ENCODE peak calls at places on chromosome 20, in seven cellular contexts. T, S, W, Q, U, F and X are unnamed samples.

GRCh38 chr20:46545077-46545826 is 5.2 kb downstream of the OCSTAMP start:
- DNase-seq in F (peak; percentile 31), U (peak; percentile 59), W (no peak), T (no peak), Q (no peak), S (no peak), X (no peak)

GRCh38 chr20:52025938-52026337 is 165.6 kb downstream of the ZFP64 start:
- DNase-seq in Q (no peak), F (peak; percentile 6), U (no peak), W (no peak), S (no peak), T (no peak), X (no peak)

GRCh38 chr20:53917145-53918009 is 153.0 kb downstream of the BCAS1 start:
- DNase-seq in F (peak; percentile 92), W (peak; percentile 44), U (peak; percentile 94), S (peak; percentile 56), Q (no peak), T (no peak), X (no peak)

GRCh38 chr20:59122377-59122932 is 41.2 kb upstream of the ZNF831 start:
- DNase-seq in F (no peak), U (no peak), W (no peak), S (no peak), T (no peak), Q (no peak), X (no peak)

GRCh38 chr20:4027590-4028265 is 12.4 kb upstream of the RNF24 start:
- DNase-seq in W (no peak), T (no peak), U (no peak), Q (no peak), S (no peak), F (no peak), X (no peak)

GRCh38 chr20:10469599-10469998 is 34.5 kb downstream of the SLX4IP start:
- DNase-seq in T (no peak), W (no peak), Q (peak; percentile 88), S (peak; percentile 73), U (peak; percentile 93), F (peak; percentile 94), X (peak; percentile 32)

GRCh38 chr20:61422636-61423425 is 170.8 kb downstream of the CDH4 start:
- DNase-seq in U (no peak), W (no peak), F (no peak), S (no peak), T (no peak), Q (peak; percentile 56), X (no peak)

GRCh38 chr20:49496043-49496442 is 13.6 kb upstream of the KCNB1 start:
- DNase-seq in U (no peak), Q (no peak), W (no peak), S (no peak), F (no peak), T (no peak), X (no peak)

GRCh38 chr20:35394271-35394670 is 17.5 kb downstream of the UQCC1 start:
- DNase-seq in W (no peak), S (no peak), U (no peak), F (no peak), Q (no peak), T (no peak), X (no peak)

GRCh38 chr20:25733903-25734302 is 37.2 kb upstream of the ZNF337 start:
- DNase-seq in S (no peak), F (no peak), W (no peak), U (no peak), T (no peak), Q (no peak), X (no peak)

GRCh38 chr20:4101271-4101670 is 85.9 kb upstream of the RNF24 start:
- DNase-seq in U (no peak), T (no peak), Q (no peak), W (no peak), F (no peak), S (no peak), X (no peak)

GRCh38 chr20:24650091-24650490 is 180.7 kb downstream of the SYNDIG1 start:
- DNase-seq in W (no peak), F (peak; percentile 68), T (no peak), U (peak; percentile 75), Q (no peak), S (no peak), X (no peak)

GRCh38 chr20:9635756-9636155 is 121.4 kb downstream of the LAMP5 start:
- DNase-seq in T (no peak), Q (no peak), F (no peak), U (no peak), W (no peak), S (no peak), X (no peak)

GRCh38 chr20:8631271-8631670 is 437.6 kb upstream of the PLCB4 start:
- DNase-seq in W (no peak), S (no peak), Q (no peak), T (no peak), U (no peak), F (no peak), X (no peak)

GRCh38 chr20:17772005-17772343 is 72.2 kb downstream of the BANF2 start:
- DNase-seq in F (no peak), T (no peak), S (no peak), Q (no peak), U (no peak), W (no peak), X (no peak)

GRCh38 chr20:46237221-46237620 is 71.1 kb downstream of the CDH22 start:
- DNase-seq in W (no peak), Q (peak; percentile 58), F (no peak), U (no peak), S (no peak), T (no peak), X (no peak)

GRCh38 chr20:10747019-10747418 is 73.2 kb upstream of the JAG1 start:
- DNase-seq in T (no peak), F (no peak), S (no peak), Q (peak; percentile 22), U (no peak), W (no peak), X (no peak)

GRCh38 chr20:57330998-57331397 is 1.4 kb downstream of the SPO11 start:
- DNase-seq in S (no peak), W (no peak), F (peak; percentile 6), U (peak; percentile 7), Q (no peak), T (no peak), X (peak; percentile 45)

GRCh38 chr20:22490287-22491187 is 93.8 kb downstream of the FOXA2 start:
- DNase-seq in Q (peak; percentile 61), U (peak; percentile 1), T (peak; percentile 94), F (no peak), W (peak; percentile 96), S (no peak), X (peak; percentile 44)
- TF ChIP-seq CTCF in Q (peak; percentile 31), U (no peak), T (peak; percentile 20), F (no peak), W (peak; percentile 34), S (no peak), X (peak; percentile 31)

GRCh38 chr20:37238426-37238825 is 23.2 kb downstream of the GHRH start:
- DNase-seq in U (no peak), F (no peak), T (no peak), W (no peak), S (no peak), Q (no peak), X (no peak)

GRCh38 chr20:37240337-37241055 is 21.1 kb downstream of the GHRH start:
- DNase-seq in T (no peak), U (no peak), W (no peak), S (no peak), Q (no peak), F (no peak), X (no peak)

GRCh38 chr20:37237656-37238055 is 24.0 kb downstream of the GHRH start:
- DNase-seq in Q (no peak), F (no peak), T (no peak), S (no peak), U (no peak), W (no peak), X (no peak)

GRCh38 chr20:37236462-37236861 is 25.2 kb downstream of the GHRH start:
- DNase-seq in T (no peak), W (no peak), F (no peak), U (no peak), Q (no peak), S (no peak), X (no peak)

GRCh38 chr20:37239026-37239451 is 22.6 kb downstream of the GHRH start:
- DNase-seq in T (no peak), W (no peak), S (no peak), U (no peak), F (peak; percentile 7), Q (no peak), X (no peak)
- H3K4me3 ChIP-seq in T (no peak overlapping the region), W (no peak overlapping the region), S (no peak overlapping the region), U (no peak overlapping the region), F (no peak overlapping the region), Q (no peak overlapping the region), X (no peak overlapping the region)

GRCh38 chr20:38222923-38223742 is 37.4 kb downstream of the KIAA1755 start:
- DNase-seq in Q (no peak), T (no peak), U (no peak), F (no peak), S (no peak), W (no peak), X (no peak)
- TF ChIP-seq CTCF in Q (no peak), T (no peak), U (no peak), F (no peak), S (no peak), W (peak; percentile 41), X (no peak)

DNA sequence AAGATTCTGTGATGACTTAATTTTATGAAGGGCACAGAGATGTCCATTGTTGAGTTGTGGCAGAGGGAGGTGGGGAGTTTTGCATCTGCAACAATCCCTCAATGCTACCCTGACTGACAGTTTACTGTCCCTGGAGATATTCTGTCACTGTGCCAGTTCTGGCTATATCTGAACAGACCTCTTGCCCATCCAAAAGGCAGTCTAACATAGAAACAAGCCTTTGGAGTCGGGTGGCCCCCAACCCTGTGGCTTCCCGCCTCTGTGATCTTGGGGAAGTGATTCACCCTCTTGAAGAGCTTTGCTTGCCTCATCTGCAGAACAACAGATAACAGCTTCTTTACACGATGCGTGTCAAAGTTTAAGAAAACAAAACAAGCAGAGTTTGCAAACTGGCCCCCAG is 3.8 kb upstream of the E2F1 start:
- DNase-seq in U (peak; percentile 85), Q (no peak), T (no peak), W (no peak), F (peak; percentile 77), S (no peak), X (no peak)
- H3K4me3 ChIP-seq in U (no peak overlapping the region), Q (no peak overlapping the region), T (no peak overlapping the region), W (no peak overlapping the region), F (no peak overlapping the region), S (no peak overlapping the region), X (no peak overlapping the region)